ENCODE peak calls at places on chromosomes 12 and 14, in four cellular contexts. Z is HepG2, V is fibroblast of lung, N is Karpas-422. P is an unnamed sample.

GRCh38 chr14:43803076-43803689 is 703.9 kb downstream of the FSCB start:
- DNase-seq in Z (no peak), N (no peak), V (no peak), P (peak; percentile 56)

GRCh38 chr14:102748806-102749205 is 28.4 kb upstream of the TRAF3 start:
- DNase-seq in V (no peak), N (no peak), Z (no peak), P (no peak)

GRCh38 chr14:104130974-104131651 is 7.3 kb upstream of the KIF26A start:
- DNase-seq in Z (peak; percentile 23), V (no peak), N (peak; percentile 92), P (peak; percentile 79)

GRCh38 chr12:51295651-51296050 is 25.4 kb upstream of the SMAGP start:
- DNase-seq in V (no peak), N (no peak), Z (no peak), P (peak; percentile 68)

GRCh38 chr14:56199095-56199975 is 81.1 kb downstream of the PELI2 start:
- DNase-seq in Z (no peak), N (no peak), V (peak; percentile 98), P (no peak)

GRCh38 chr12:107429006-107429698 is 256.4 kb upstream of the PWP1 start:
- DNase-seq in N (no peak), Z (no peak), V (no peak), P (peak; percentile 78)

GRCh38 chr12:105985383-105985782 is 153.4 kb downstream of the NUAK1 start:
- DNase-seq in V (no peak), Z (no peak), N (no peak), P (no peak)

GRCh38 chr12:52249511-52250047 is 16.5 kb downstream of the KRT7 start:
- DNase-seq in N (no peak), Z (no peak), V (no peak), P (no peak)

GRCh38 chr12:67155863-67156262 is 113.3 kb upstream of the CAND1 start:
- DNase-seq in N (no peak), Z (no peak), V (peak; percentile 43), P (peak; percentile 53)

GRCh38 chr14:95130545-95130944 is 26.8 kb downstream of the DICER1 start:
- DNase-seq in N (no peak), V (no peak), Z (no peak), P (no peak)

GRCh38 chr14:52299692-52300278 is 14.3 kb upstream of the PTGER2 start:
- DNase-seq in V (peak; percentile 58), Z (peak; percentile 59), N (peak; percentile 83), P (peak; percentile 80)

GRCh38 chr12:67034110-67034879 is 234.9 kb upstream of the CAND1 start:
- DNase-seq in N (no peak), Z (no peak), V (peak; percentile 68), P (peak; percentile 96)

GRCh38 chr12:102958073-102958829 is 777 bp downstream of the ASCL1 start:
- DNase-seq in Z (no peak), N (no peak), V (peak; percentile 46), P (no peak)

GRCh38 chr12:56581418-56582145 is 48.5 kb downstream of the BAZ2A start:
- DNase-seq in Z (peak; percentile 54), V (peak; percentile 78), N (no peak), P (peak; percentile 78)

GRCh38 chr12:129193263-129193871 is 340.1 kb downstream of the GLT1D1 start:
- DNase-seq in V (no peak), N (peak; percentile 78), Z (no peak), P (peak; percentile 60)

GRCh38 chr14:85824526-85824925 is 294.6 kb downstream of the FLRT2 start:
- DNase-seq in Z (no peak), N (no peak), V (no peak), P (no peak)

GRCh38 chr12:78248321-78248720 is 417.6 kb downstream of the NAV3 start:
- DNase-seq in N (no peak), V (no peak), Z (no peak), P (no peak)

GRCh38 chr12:97309921-97310320 is 152.7 kb upstream of the RMST start:
- DNase-seq in Z (no peak), V (no peak), N (no peak), P (no peak)

GRCh38 chr14:88929656-88930436 is 105.4 kb downstream of the TTC8 start:
- DNase-seq in V (no peak), N (peak; percentile 70), Z (peak; percentile 3), P (peak; percentile 25)

GRCh38 chr14:102502571-102502970 is 7.0 kb downstream of the ANKRD9 start:
- DNase-seq in V (no peak), Z (no peak), N (no peak), P (no peak)

GRCh38 chr12:81502912-81503695 is 256.0 kb downstream of the PPFIA2 start:
- DNase-seq in Z (no peak), V (peak; percentile 98), N (no peak), P (peak; percentile 20)

GRCh38 chr12:124289634-124290600 is 5.0 kb upstream of the RFLNA start:
- DNase-seq in N (no peak), V (peak; percentile 64), Z (no peak), P (no peak)

GRCh38 chr12:53058674-53059433 is 9.0 kb downstream of the TNS2 start:
- DNase-seq in N (no peak), V (no peak), Z (no peak), P (no peak)

GRCh38 chr12:130162267-130162666 is at the start of gene FZD10:
- DNase-seq in V (peak; percentile 3), Z (no peak), N (no peak), P (no peak)

GRCh38 chr14:65168840-65169239 is 66.5 kb upstream of the MAX start:
- DNase-seq in N (peak; percentile 73), V (no peak), Z (no peak), P (peak; percentile 38)

GRCh38 chr12:85996280-85996679 is 122.2 kb downstream of the NTS start:
- DNase-seq in N (no peak), Z (no peak), V (peak; percentile 15), P (peak; percentile 62)
- H3K9ac ChIP-seq in N (no peak overlapping the region), Z (no peak overlapping the region), V (no peak overlapping the region), P (no peak overlapping the region)

GRCh38 chr14:68469208-68469713 is 323.6 kb downstream of the ZFP36L1 start:
- DNase-seq in Z (peak; percentile 73), V (no peak), N (no peak), P (no peak)
- H3K9ac ChIP-seq in Z (no peak overlapping the region), V (no peak overlapping the region), N (no peak overlapping the region), P (no peak overlapping the region)

GRCh38 chr12:62814243-62814642 is 120.7 kb downstream of the PPM1H start:
- DNase-seq in Z (no peak), V (no peak), N (no peak), P (no peak)

GRCh38 chr12:62816624-62817023 is 118.3 kb downstream of the PPM1H start:
- DNase-seq in V (no peak), N (no peak), Z (no peak), P (no peak)

GRCh38 chr12:62813031-62813829 is 121.7 kb downstream of the PPM1H start:
- DNase-seq in N (peak; percentile 77), V (peak; percentile 66), Z (no peak), P (no peak)

DNA sequence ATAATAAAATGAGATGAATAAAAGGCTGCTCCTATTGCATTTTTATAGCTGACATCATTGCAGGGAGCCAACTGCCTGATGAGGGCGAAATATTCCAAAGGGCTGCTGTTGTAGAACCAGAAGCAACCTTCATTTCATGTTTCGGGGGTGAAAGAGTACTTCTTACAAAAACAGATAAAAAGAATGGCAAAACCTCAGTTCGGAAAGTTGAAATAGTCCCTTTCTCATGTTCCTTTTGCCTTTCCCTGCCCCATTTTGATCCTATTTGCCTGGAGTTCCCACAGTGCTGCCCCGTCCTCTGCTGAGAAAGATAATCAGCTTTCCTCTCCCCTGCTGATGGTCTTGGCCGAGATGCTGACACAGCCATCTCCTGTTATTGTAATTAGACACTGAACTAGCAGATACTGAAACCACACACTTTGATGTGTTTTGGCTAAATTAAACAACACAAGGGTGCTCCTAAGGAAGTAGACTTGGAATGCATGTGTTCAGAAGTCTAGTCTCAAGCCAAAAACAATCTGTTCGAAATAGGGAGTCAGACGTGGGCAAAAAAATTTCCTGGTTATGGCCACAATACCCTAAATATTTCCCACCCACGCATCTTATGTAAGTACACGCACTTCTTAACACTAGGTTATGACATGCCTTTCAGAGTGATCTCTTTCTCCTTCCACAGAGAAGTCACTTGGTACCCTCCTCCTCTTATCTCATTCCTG is 117.2 kb downstream of the PPM1H start:
- DNase-seq in Z (no peak), V (peak; percentile 87), N (no peak), P (no peak)
- H3K9ac ChIP-seq in Z (no peak overlapping the region), V (no peak overlapping the region), N (no peak overlapping the region), P (no peak overlapping the region)

GRCh38 chr12:9872743-9873142 is 3.6 kb upstream of the CLEC2B start:
- DNase-seq in Z (no peak), N (no peak), V (no peak), P (no peak)
- H3K9ac ChIP-seq in Z (no peak overlapping the region), N (no peak overlapping the region), V (no peak overlapping the region), P (no peak overlapping the region)

GRCh38 chr12:6347367-6348338 is 5.8 kb upstream of the TNFRSF1A start:
- DNase-seq in V (peak; percentile 71), N (no peak), Z (no peak), P (no peak)

GRCh38 chr12:6346235-6346832 is 4.5 kb upstream of the TNFRSF1A start:
- DNase-seq in Z (no peak), V (no peak), N (no peak), P (no peak)

GRCh38 chr12:6343518-6343917 is 1.6 kb upstream of the TNFRSF1A start:
- DNase-seq in N (no peak), V (no peak), Z (no peak), P (no peak)

GRCh38 chr12:6345319-6346071 is 3.6 kb upstream of the TNFRSF1A start:
- DNase-seq in Z (peak; percentile 84), N (no peak), V (peak; percentile 98), P (peak; percentile 83)

DNA sequence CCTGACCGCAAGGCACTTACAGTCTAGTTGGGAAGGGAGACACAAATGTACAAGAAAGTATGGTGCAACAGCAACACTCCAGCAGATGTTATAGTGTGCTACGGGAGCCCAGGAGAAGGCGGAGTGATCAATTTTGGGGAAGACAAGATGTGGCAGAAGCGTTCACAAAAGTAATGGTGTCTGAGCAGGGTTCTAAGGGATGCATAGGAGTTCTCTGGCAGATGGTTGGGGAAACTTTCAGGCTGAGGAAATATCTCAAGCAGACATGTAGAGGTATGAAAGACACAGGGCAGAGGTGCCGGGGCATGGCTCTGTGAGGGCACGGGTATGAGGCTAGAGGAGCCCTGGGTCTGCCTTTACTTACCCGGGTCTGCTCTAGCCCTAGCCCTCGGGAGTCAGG is 5.1 kb upstream of the TNFRSF1A start:
- DNase-seq in N (no peak), Z (no peak), V (no peak), P (no peak)
- H3K9ac ChIP-seq in N (no peak overlapping the region), Z (no peak overlapping the region), V (no peak overlapping the region), P (no peak overlapping the region)

GRCh38 chr12:7396418-7396817 is 47.5 kb downstream of the CD163L1 start:
- DNase-seq in Z (no peak), N (no peak), V (no peak), P (no peak)

GRCh38 chr12:7395950-7396349 is 48.0 kb downstream of the CD163L1 start:
- DNase-seq in Z (no peak), N (no peak), V (no peak), P (no peak)

GRCh38 chr12:7404275-7404674 is 39.7 kb downstream of the CD163L1 start:
- DNase-seq in N (no peak), Z (no peak), V (no peak), P (no peak)

GRCh38 chr12:7403466-7403865 is 40.5 kb downstream of the CD163L1 start:
- DNase-seq in N (no peak), V (no peak), Z (peak; percentile 10), P (no peak)

DNA sequence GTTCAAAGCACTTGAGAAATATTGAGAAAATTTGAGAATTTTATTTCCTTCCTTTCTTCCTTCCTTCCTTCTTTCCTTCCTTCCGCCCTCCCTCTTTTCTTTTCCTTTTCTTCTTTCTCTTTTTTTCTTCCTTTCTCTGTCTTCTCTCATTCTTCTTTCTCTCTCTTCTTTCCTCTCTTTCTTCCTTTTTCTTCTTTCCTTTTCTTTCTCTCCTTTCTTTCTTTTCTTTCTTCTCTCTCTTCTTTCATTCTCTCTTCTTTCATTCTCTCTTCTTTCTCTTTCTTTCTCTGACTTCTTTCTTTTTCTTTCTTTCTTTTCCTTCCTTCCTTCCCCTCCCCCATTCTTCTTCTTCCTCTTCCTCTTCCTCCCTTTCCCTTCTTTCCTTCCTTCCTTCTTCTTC is 44.9 kb downstream of the CD163L1 start:
- DNase-seq in V (no peak), Z (no peak), N (no peak), P (no peak)
- H3K9ac ChIP-seq in V (no peak overlapping the region), Z (no peak overlapping the region), N (no peak overlapping the region), P (no peak overlapping the region)

P was measured in PC-3.